ENCODE peak calls at places on chromosome 15, in five cellular contexts. W is heart right ventricle, P is astrocyte of the cerebellum, S is choroid plexus epithelial cell, G is GM13977. L is an unnamed sample.

GRCh38 chr15:52281085-52282035 is 14.2 kb downstream of the MYO5C start:
- DNase-seq in W (peak), P (no peak), S (no peak), G (no peak), L (no peak)

GRCh38 chr15:100740105-100740504 is 137.7 kb downstream of the ASB7 start:
- DNase-seq in W (no peak), P (no peak), S (no peak), G (no peak), L (no peak)

GRCh38 chr15:41790756-41791546 is 16.7 kb downstream of the MAPKBP1 start:
- DNase-seq in W (no peak), P (peak), S (peak), G (no peak), L (no peak)

GRCh38 chr15:98609144-98609852 is 39.0 kb upstream of the IGF1R start:
- DNase-seq in W (no peak), P (peak), S (peak), G (no peak), L (no peak)

GRCh38 chr15:65195542-65196026 is 10.4 kb upstream of the CLPX start:
- DNase-seq in W (no peak), P (no peak), S (no peak), G (no peak), L (no peak)

GRCh38 chr15:46900992-46901391 is 816.3 kb upstream of the SEMA6D start:
- DNase-seq in W (no peak), P (no peak), S (no peak), G (no peak), L (no peak)

GRCh38 chr15:85073556-85074194 is 92.0 kb downstream of the PDE8A start:
- DNase-seq in W (no peak), P (no peak), S (peak), G (peak), L (peak)

GRCh38 chr15:59522988-59523461 is 85.0 kb downstream of the FAM81A start:
- DNase-seq in W (no peak), P (no peak), S (no peak), G (no peak), L (peak)

GRCh38 chr15:91496754-91497691 is 356.5 kb upstream of the SLCO3A1 start:
- DNase-seq in W (no peak), P (no peak), S (no peak), G (no peak), L (no peak)

GRCh38 chr15:65337436-65338070 is 33.1 kb downstream of the RNU5B-1 start:
- DNase-seq in W (no peak), P (no peak), S (no peak), G (no peak), L (no peak)

GRCh38 chr15:56532766-56533455 is 68.0 kb upstream of the MNS1 start:
- DNase-seq in W (no peak), P (peak), S (no peak), G (no peak), L (no peak)

GRCh38 chr15:64014995-64015394 is 31.3 kb downstream of the DAPK2 start:
- DNase-seq in W (peak), P (no peak), S (no peak), G (no peak), L (no peak)

GRCh38 chr15:100725121-100726069 is 123.0 kb downstream of the ASB7 start:
- DNase-seq in W (no peak), P (no peak), S (peak), G (no peak), L (no peak)

GRCh38 chr15:47514251-47514652 is 203.1 kb upstream of the SEMA6D start:
- DNase-seq in W (no peak), P (peak), S (peak), G (no peak), L (no peak)

GRCh38 chr15:94327356-94327936 is 96.1 kb downstream of the MCTP2 start:
- DNase-seq in W (no peak), P (peak), S (peak), G (peak), L (no peak)

GRCh38 chr15:40327338-40327917 is 3.9 kb downstream of the INAFM2 start:
- DNase-seq in W (no peak), P (no peak), S (no peak), G (no peak), L (no peak)

GRCh38 chr15:40338921-40339620 is 1.7 kb downstream of the CCDC9B start:
- DNase-seq in W (no peak), P (no peak), S (peak), G (no peak), L (no peak)

GRCh38 chr15:46080018-46080417 is 445.2 kb downstream of the SQOR start:
- DNase-seq in W (no peak), P (peak), S (no peak), G (no peak), L (no peak)

GRCh38 chr15:25710184-25710583 is 152.9 kb downstream of the ATP10A start:
- DNase-seq in W (peak), P (no peak), S (no peak), G (no peak), L (peak)

GRCh38 chr15:70532536-70533186 is 230.7 kb downstream of the UACA start:
- DNase-seq in W (no peak), P (no peak), S (no peak), G (no peak), L (no peak)

GRCh38 chr15:50358805-50359204 is 3.8 kb upstream of the GABPB1 start:
- DNase-seq in W (no peak), P (no peak), S (peak), G (peak), L (peak)

GRCh38 chr15:80991446-80991845 is 1.8 kb upstream of the MESD start:
- DNase-seq in W (peak), P (no peak), S (peak), G (no peak), L (peak)

GRCh38 chr15:26882616-26883365 is 15.9 kb downstream of the GABRA5 start:
- DNase-seq in W (no peak), P (no peak), S (no peak), G (peak), L (no peak)

GRCh38 chr15:57562220-57562769 is 29.4 kb upstream of the MYZAP start:
- DNase-seq in W (peak), P (no peak), S (no peak), G (no peak), L (peak)

GRCh38 chr15:95556866-95557225 is 773.7 kb upstream of the NR2F2 start:
- DNase-seq in W (no peak), P (peak), S (peak), G (no peak), L (no peak)

GRCh38 chr15:52134502-52135144 is 22.0 kb upstream of the BCL2L10 start:
- DNase-seq in W (no peak), P (no peak), S (no peak), G (no peak), L (no peak)

GRCh38 chr15:88113909-88114308 is 142.6 kb downstream of the NTRK3 start:
- DNase-seq in W (no peak), P (no peak), S (no peak), G (no peak), L (no peak)

GRCh38 chr15:73386238-73386637 is 17.5 kb upstream of the HCN4 start:
- DNase-seq in W (no peak), P (no peak), S (no peak), G (no peak), L (no peak)

GRCh38 chr15:28243399-28243798 is 78.6 kb downstream of the HERC2 start:
- DNase-seq in W (no peak), P (no peak), S (no peak), G (no peak), L (no peak)

GRCh38 chr15:63151665-63152064 is 5.6 kb downstream of the RPS27L start:
- DNase-seq in W (no peak), P (no peak), S (no peak), G (no peak), L (no peak)

GRCh38 chr15:65414841-65415621 is 7.7 kb downstream of the IGDCC4 start:
- DNase-seq in W (peak), P (peak), S (peak), G (no peak), L (no peak)

GRCh38 chr15:89081878-89082277 is 6.4 kb upstream of the ABHD2 start:
- DNase-seq in W (no peak), P (no peak), S (no peak), G (no peak), L (no peak)

GRCh38 chr15:95105229-95105628 is 873.9 kb downstream of the MCTP2 start:
- DNase-seq in W (no peak), P (peak), S (peak), G (no peak), L (no peak)

GRCh38 chr15:69685524-69686452 is 233.2 kb downstream of the RPLP1 start:
- DNase-seq in W (no peak), P (no peak), S (no peak), G (no peak), L (no peak)

GRCh38 chr15:33968224-33968623 is at the start of gene CHRM5:
- DNase-seq in W (no peak), P (no peak), S (no peak), G (no peak), L (no peak)
- TF ChIP-seq CTCF in W (no peak), P (no peak), S (no peak), G (no peak), L (no peak)

GRCh38 chr15:74541494-74542191 is 623 bp downstream of the ARID3B start:
- DNase-seq in W (no peak), P (no peak), S (peak), G (peak), L (peak)

GRCh38 chr15:74543043-74543422 is 2.0 kb downstream of the ARID3B start:
- DNase-seq in W (no peak), P (no peak), S (no peak), G (no peak), L (no peak)

GRCh38 chr15:74542192-74543042 is 1.4 kb downstream of the ARID3B start:
- DNase-seq in W (no peak), P (no peak), S (no peak), G (no peak), L (no peak)

GRCh38 chr15:74545061-74545460 is 4.0 kb downstream of the ARID3B start:
- DNase-seq in W (no peak), P (no peak), S (no peak), G (no peak), L (no peak)

GRCh38 chr15:74543583-74543982 is 2.6 kb downstream of the ARID3B start:
- DNase-seq in W (no peak), P (no peak), S (no peak), G (no peak), L (peak)
- TF ChIP-seq CTCF in W (no peak), P (peak), S (peak), G (peak), L (peak)

DNA sequence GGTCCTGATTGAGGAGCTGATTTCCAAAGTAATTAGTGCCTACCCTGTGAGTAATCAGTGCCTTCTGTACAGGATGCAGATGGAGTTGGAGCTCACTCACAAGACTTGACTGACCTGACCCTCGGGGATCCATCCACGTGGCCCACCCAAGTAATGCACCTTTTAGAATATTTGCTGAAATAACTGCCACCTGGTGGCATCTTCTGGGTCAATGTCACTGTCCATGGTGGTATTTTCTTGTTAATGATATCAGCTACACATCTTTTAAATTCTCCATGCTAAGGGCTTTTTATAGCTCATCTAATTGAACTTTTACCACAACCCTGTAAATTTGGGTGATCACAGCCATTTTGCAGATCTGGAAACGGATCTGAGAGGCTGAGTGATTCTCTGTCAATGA is 74.3 kb upstream of the ANKRD34C start:
- DNase-seq in W (no peak), P (no peak), S (no peak), G (no peak), L (no peak)
- TF ChIP-seq CTCF in W (no peak), P (no peak), S (peak), G (no peak), L (no peak)

DNA sequence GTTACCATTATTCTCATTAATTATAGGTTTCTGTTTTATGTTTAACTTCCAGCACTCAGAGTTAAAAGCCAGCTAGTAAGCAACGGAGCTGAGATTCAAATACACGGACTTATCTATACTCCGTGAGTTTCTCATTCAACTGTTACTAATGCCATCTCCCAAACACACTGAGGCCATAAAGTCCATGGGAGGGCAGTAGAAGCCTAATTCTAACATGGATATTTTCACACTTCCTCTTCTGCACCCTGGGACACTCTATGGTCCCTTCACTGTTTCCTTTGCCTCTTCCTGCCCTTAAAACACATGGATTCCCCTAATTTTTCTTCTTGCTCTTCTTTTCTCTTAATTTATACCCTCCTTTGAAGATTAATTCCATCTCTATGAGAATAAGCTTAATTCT is 245.0 kb downstream of the KLF13 start:
- DNase-seq in W (no peak), P (no peak), S (no peak), G (no peak), L (no peak)
- TF ChIP-seq CTCF in W (no peak), P (no peak), S (no peak), G (no peak), L (no peak)

DNA sequence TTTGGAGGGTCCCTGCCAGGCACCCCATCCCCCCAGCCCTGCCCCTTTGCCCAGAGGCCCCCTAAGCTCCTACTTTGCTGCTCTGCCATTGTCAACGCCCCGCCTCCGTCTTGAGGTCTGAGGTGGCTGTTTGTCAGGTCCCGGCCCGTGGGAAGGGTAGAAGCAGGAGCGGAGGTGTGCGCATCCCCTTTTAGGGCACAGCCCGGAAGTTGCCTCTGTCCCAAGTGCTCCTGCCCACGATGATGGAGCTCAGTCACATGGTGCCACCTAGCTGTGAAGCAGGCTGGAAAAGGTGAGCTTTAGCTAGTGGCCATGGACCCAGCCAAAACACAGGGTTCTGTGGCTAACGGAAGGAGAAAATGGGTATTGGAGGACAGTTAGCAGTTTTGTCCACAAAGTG is 28.5 kb upstream of the LCTL start:
- DNase-seq in W (no peak), P (no peak), S (no peak), G (no peak), L (no peak)
- TF ChIP-seq CTCF in W (no peak), P (no peak), S (no peak), G (no peak), L (no peak)

DNA sequence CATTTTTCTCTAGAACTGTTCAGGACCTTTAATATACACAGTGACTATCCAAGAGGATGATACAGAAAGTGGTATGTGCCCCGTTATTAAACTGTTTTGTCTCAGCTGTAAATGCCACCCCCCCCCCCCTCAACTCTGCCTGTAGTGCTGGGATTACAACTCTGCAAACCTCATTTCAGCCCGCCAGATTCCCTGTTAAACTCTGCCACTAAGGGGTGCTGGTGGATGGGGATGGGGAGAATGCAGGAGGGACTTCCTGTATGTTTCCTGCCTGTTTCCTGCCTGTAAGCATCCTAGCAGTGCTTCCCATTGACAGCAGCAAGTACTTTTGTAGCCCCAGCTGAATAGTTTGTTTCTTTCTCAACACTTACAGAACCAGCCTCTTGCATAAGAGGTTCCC is 301.7 kb upstream of the RORA start:
- DNase-seq in W (no peak), P (no peak), S (peak), G (no peak), L (no peak)
- TF ChIP-seq CTCF in W (no peak), P (peak), S (peak), G (no peak), L (no peak)

L was measured in activated CD8-positive, alpha-beta T cell treated with anti-CD3 and anti-CD28 coated beads for 36 hours.